ENCODE peak calls at places on chromosome 7, in eight cellular contexts. P, I, X, W, F, D, M and J are unnamed samples.

GRCh38 chr7:2834748-2835441 is 9.2 kb downstream of the GNA12 start:
- DNase-seq in X (no peak), P (no peak), M (no peak), W (no peak), I (no peak), D (no peak), F (no peak), J (no peak)

GRCh38 chr7:151138541-151138910 is 29.0 kb downstream of the GBX1 start:
- DNase-seq in D (no peak), W (no peak), M (no peak), P (no peak), F (peak), I (no peak), X (no peak), J (no peak)

GRCh38 chr7:129832701-129833227 is 120.0 kb downstream of the UBE2H start:
- DNase-seq in X (no peak), M (no peak), I (no peak), D (no peak), F (no peak), W (no peak), P (no peak), J (no peak)

GRCh38 chr7:157539521-157539920 is 202.7 kb downstream of the DNAJB6 start:
- DNase-seq in P (no peak), W (no peak), F (peak), D (no peak), M (no peak), I (no peak), X (no peak), J (no peak)

GRCh38 chr7:50534690-50535290 is 30.4 kb downstream of the DDC start:
- DNase-seq in X (peak), P (peak), M (no peak), I (peak), W (no peak), D (no peak), F (no peak), J (peak)

GRCh38 chr7:93799750-93800357 is 90.7 kb downstream of the TFPI2 start:
- DNase-seq in P (no peak), I (peak), D (no peak), X (peak), W (no peak), F (no peak), M (no peak), J (peak)

GRCh38 chr7:157873181-157873580 is 536.4 kb downstream of the DNAJB6 start:
- DNase-seq in F (peak), X (no peak), P (no peak), D (no peak), W (no peak), I (no peak), M (no peak), J (no peak)

GRCh38 chr7:135321556-135321955 is 87.9 kb downstream of the STRA8 start:
- DNase-seq in I (peak), X (peak), F (no peak), D (no peak), M (no peak), P (no peak), W (no peak), J (no peak)

GRCh38 chr7:101058355-101058754 is 26.9 kb upstream of the TRIM56 start:
- DNase-seq in P (peak), X (peak), I (peak), M (no peak), F (peak), W (peak), D (no peak), J (peak)

GRCh38 chr7:70183278-70183677 is 585.0 kb downstream of the AUTS2 start:
- DNase-seq in P (no peak), M (no peak), W (no peak), I (no peak), D (no peak), F (no peak), X (no peak), J (no peak)

GRCh38 chr7:19051767-19052375 is 65.6 kb downstream of the TWIST1 start:
- DNase-seq in F (no peak), X (peak), I (peak), W (no peak), P (peak), M (peak), D (no peak), J (peak)

GRCh38 chr7:100682991-100683658 is 9.6 kb downstream of the GNB2 start:
- DNase-seq in I (no peak), P (no peak), M (no peak), F (no peak), D (no peak), W (no peak), X (no peak), J (no peak)

GRCh38 chr7:151518781-151519044 is 982 bp downstream of the RHEB start:
- DNase-seq in F (no peak), P (no peak), I (no peak), W (no peak), X (peak), D (no peak), M (peak), J (no peak)

GRCh38 chr7:140230517-140230861 is 53.7 kb upstream of the KDM7A start:
- DNase-seq in M (no peak), X (no peak), F (peak), P (peak), D (peak), W (no peak), I (peak), J (peak)